ENCODE peak calls at places on chromosome 13, in seven cellular contexts. Y, M, L, O, Q, B and E are unnamed samples.

GRCh38 chr13:19955873-19956559 is 2.5 kb upstream of the ZMYM2 start:
- DNase-seq in L (no peak), M (no peak), Y (no peak), Q (no peak), B (no peak), O (no peak), E (no peak)

GRCh38 chr13:20714563-20715339 is 11.3 kb downstream of the IL17D start:
- DNase-seq in L (no peak), O (no peak), Q (no peak), Y (no peak), M (peak; percentile 71), B (no peak), E (no peak)

GRCh38 chr13:49113526-49114286 is 106.4 kb upstream of the MLNR start:
- DNase-seq in B (peak; percentile 72), L (peak; percentile 79), O (no peak), Q (no peak), M (no peak), Y (no peak), E (no peak)

GRCh38 chr13:72963762-72964161 is 95.0 kb upstream of the KLF5 start:
- DNase-seq in Q (no peak), B (no peak), O (no peak), L (no peak), Y (no peak), M (no peak), E (no peak)

GRCh38 chr13:63433546-63434150 is 2018.0 kb upstream of the PCDH20 start:
- DNase-seq in O (no peak), B (peak; percentile 60), M (no peak), Q (no peak), Y (no peak), L (peak; percentile 73), E (no peak)

GRCh38 chr13:87669379-87669978 is 1.7 kb upstream of the SLITRK5 start:
- DNase-seq in Y (no peak), M (no peak), L (peak; percentile 34), B (peak; percentile 71), O (peak; percentile 57), Q (no peak), E (no peak)

GRCh38 chr13:22883961-22884360 is 296.8 kb upstream of the SGCG start:
- DNase-seq in M (no peak), Q (no peak), O (no peak), L (no peak), B (no peak), Y (no peak), E (no peak)

GRCh38 chr13:32530841-32531253 is 7.7 kb downstream of the N4BP2L2 start:
- DNase-seq in M (peak; percentile 29), Q (no peak), L (peak; percentile 89), Y (no peak), B (peak; percentile 34), O (no peak), E (no peak)

GRCh38 chr13:67438465-67438864 is 208.3 kb upstream of the PCDH9 start:
- DNase-seq in M (no peak), L (peak; percentile 1), Q (peak; percentile 8), Y (no peak), B (peak; percentile 11), O (peak; percentile 25), E (no peak)

GRCh38 chr13:78022164-78022877 is 103.7 kb upstream of the EDNRB start:
- DNase-seq in Q (no peak), M (peak; percentile 18), O (no peak), B (peak; percentile 88), Y (peak; percentile 74), L (peak; percentile 68), E (no peak)

GRCh38 chr13:30804474-30804873 is 69.1 kb downstream of the ALOX5AP start:
- DNase-seq in O (peak; percentile 11), M (no peak), L (no peak), Y (no peak), B (peak; percentile 46), Q (no peak), E (no peak)

GRCh38 chr13:27797228-27797624 is 4.9 kb downstream of the GSX1 start:
- DNase-seq in B (peak; percentile 61), L (no peak), Y (no peak), M (peak; percentile 49), O (peak; percentile 46), Q (peak; percentile 64), E (no peak)